ENCODE peak calls at places on chromosome 2, in nine cellular contexts. W, J, Y, I, P, D, N, T and S are unnamed samples.
A peak's percentile ranks its signal among the peaks of the same experiment; 100 is the strongest.

GRCh38 chr2:177758591-177759371 is 313.8 kb downstream of the PDE11A start:
- ATAC-seq in W (peak; percentile 67), J (peak; percentile 57), Y (peak; percentile 74), I (no peak), P (no peak), D (no peak), N (no peak), T (no peak), S (no peak)

GRCh38 chr2:108412995-108413726 is 35.4 kb downstream of the SULT1C4 start:
- ATAC-seq in W (no peak), J (peak; percentile 21), Y (no peak), I (no peak), P (no peak), D (no peak), N (no peak), T (no peak), S (no peak)

GRCh38 chr2:28343184-28343942 is 49.3 kb upstream of the FOSL2 start:
- ATAC-seq in W (no peak), J (no peak), Y (no peak), I (no peak), P (no peak), D (peak; percentile 13), N (no peak), T (no peak), S (no peak)

GRCh38 chr2:11534746-11535484 is 1.1 kb downstream of the GREB1 start:
- ATAC-seq in W (no peak), J (no peak), Y (no peak), I (peak; percentile 76), P (no peak), D (no peak), N (no peak), T (no peak), S (no peak)

GRCh38 chr2:214630402-214631035 is 179.0 kb downstream of the BARD1 start:
- ATAC-seq in W (no peak), J (no peak), Y (no peak), I (no peak), P (no peak), D (no peak), N (no peak), T (no peak), S (no peak)

GRCh38 chr2:20677301-20678176 is 10.6 kb downstream of the GDF7 start:
- ATAC-seq in W (no peak), J (peak; percentile 51), Y (peak; percentile 61), I (no peak), P (no peak), D (no peak), N (no peak), T (no peak), S (no peak)

GRCh38 chr2:237616373-237617304 is 10.7 kb upstream of the LRRFIP1 start:
- ATAC-seq in W (no peak), J (no peak), Y (no peak), I (peak; percentile 76), P (peak; percentile 41), D (peak; percentile 42), N (peak; percentile 10), T (peak; percentile 91), S (peak; percentile 89)

GRCh38 chr2:3626118-3626816 is 31.4 kb downstream of the COLEC11 start:
- ATAC-seq in W (no peak), J (no peak), Y (no peak), I (no peak), P (no peak), D (peak; percentile 32), N (peak; percentile 58), T (peak; percentile 79), S (peak; percentile 41)

GRCh38 chr2:149488719-149489440 is 98.7 kb downstream of the MMADHC start:
- ATAC-seq in W (no peak), J (no peak), Y (no peak), I (no peak), P (no peak), D (no peak), N (no peak), T (no peak), S (no peak)

GRCh38 chr2:68190991-68191731 is 33.5 kb downstream of the PNO1 start:
- ATAC-seq in W (peak; percentile 51), J (no peak), Y (peak; percentile 80), I (no peak), P (no peak), D (peak; percentile 48), N (no peak), T (no peak), S (no peak)

GRCh38 chr2:43361286-43361685 is 134.9 kb upstream of the ZFP36L2 start:
- ATAC-seq in W (no peak), J (no peak), Y (no peak), I (no peak), P (no peak), D (no peak), N (no peak), T (no peak), S (no peak)

GRCh38 chr2:35585972-35586371 is 769.6 kb upstream of the CRIM1 start:
- ATAC-seq in W (no peak), J (no peak), Y (no peak), I (no peak), P (no peak), D (no peak), N (no peak), T (no peak), S (no peak)

GRCh38 chr2:190819835-190820234 is 60.8 kb upstream of the GLS start:
- ATAC-seq in W (no peak), J (no peak), Y (no peak), I (no peak), P (no peak), D (no peak), N (no peak), T (peak; percentile 64), S (peak; percentile 63)

GRCh38 chr2:65661980-65662653 is 229.7 kb upstream of the SPRED2 start:
- ATAC-seq in W (no peak), J (no peak), Y (no peak), I (no peak), P (no peak), D (no peak), N (no peak), T (no peak), S (no peak)

GRCh38 chr2:88903744-88904353 is 212.4 kb downstream of the RPIA start:
- ATAC-seq in W (peak; percentile 82), J (peak; percentile 88), Y (peak; percentile 83), I (no peak), P (peak; percentile 75), D (peak; percentile 88), N (peak; percentile 53), T (peak; percentile 68), S (no peak)

GRCh38 chr2:100755441-100755840 is 64.5 kb upstream of the NPAS2 start:
- ATAC-seq in W (no peak), J (peak; percentile 47), Y (peak; percentile 32), I (no peak), P (no peak), D (no peak), N (no peak), T (no peak), S (no peak)

GRCh38 chr2:72718906-72719305 is 106.9 kb downstream of the EXOC6B start:
- ATAC-seq in W (no peak), J (no peak), Y (no peak), I (no peak), P (no peak), D (no peak), N (no peak), T (no peak), S (no peak)

GRCh38 chr2:101076581-101076980 is 74.5 kb downstream of the RPL31 start:
- ATAC-seq in W (peak; percentile 47), J (no peak), Y (peak; percentile 37), I (no peak), P (no peak), D (no peak), N (peak; percentile 30), T (peak; percentile 37), S (no peak)

GRCh38 chr2:86068098-86069047 is 37.3 kb downstream of the POLR1A start:
- ATAC-seq in W (peak; percentile 17), J (no peak), Y (peak; percentile 49), I (peak; percentile 83), P (no peak), D (no peak), N (no peak), T (peak; percentile 25), S (no peak)
- H3K4me3 ChIP-seq in W (no peak overlapping the region), J (no peak overlapping the region), Y (no peak overlapping the region), I (no peak overlapping the region), P (no peak overlapping the region), D (no peak overlapping the region), N (no peak overlapping the region), T (no peak overlapping the region), S (no peak overlapping the region)

GRCh38 chr2:143574069-143574468 is 444.9 kb downstream of the ARHGAP15 start:
- ATAC-seq in W (no peak), J (no peak), Y (no peak), I (no peak), P (no peak), D (no peak), N (no peak), T (no peak), S (no peak)
- TF ChIP-seq CTCF in W (no peak), J (no peak), Y (peak; percentile 5), I (no peak), P (no peak), D (no peak), N (no peak), T (no peak), S (no peak)

DNA sequence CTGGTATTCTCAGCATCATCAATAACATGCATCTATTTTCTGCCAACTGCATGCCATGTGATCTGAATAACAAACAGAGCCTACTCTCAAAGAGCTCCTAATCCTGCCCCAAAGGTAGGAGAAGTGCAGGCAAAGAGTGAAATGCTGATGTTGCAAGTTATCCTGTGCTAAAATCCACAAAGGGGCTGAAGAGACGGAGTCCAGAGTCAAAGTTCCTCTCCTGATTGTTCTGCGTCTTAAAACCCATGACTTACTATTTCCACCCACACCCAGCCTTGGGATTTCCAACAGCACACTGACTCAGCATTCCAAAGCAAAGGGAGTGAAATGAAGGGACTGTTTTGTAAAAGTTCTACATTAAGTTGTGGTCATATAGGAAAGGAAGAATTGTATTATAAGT is 13.6 kb upstream of the DAPL1 start:
- ATAC-seq in W (peak; percentile 58), J (no peak), Y (no peak), I (no peak), P (no peak), D (peak; percentile 44), N (no peak), T (no peak), S (no peak)
- H3K27me3 ChIP-seq in W (no peaks in the 10 kb centered on the region), J (no peaks in the 10 kb centered on the region), Y (peaks cover 2% of the 10 kb centered on the region), I (no peaks in the 10 kb centered on the region), P (no peaks in the 10 kb centered on the region), D (no peaks in the 10 kb centered on the region), N (no peaks in the 10 kb centered on the region), T (no peaks in the 10 kb centered on the region), S (no peaks in the 10 kb centered on the region)

DNA sequence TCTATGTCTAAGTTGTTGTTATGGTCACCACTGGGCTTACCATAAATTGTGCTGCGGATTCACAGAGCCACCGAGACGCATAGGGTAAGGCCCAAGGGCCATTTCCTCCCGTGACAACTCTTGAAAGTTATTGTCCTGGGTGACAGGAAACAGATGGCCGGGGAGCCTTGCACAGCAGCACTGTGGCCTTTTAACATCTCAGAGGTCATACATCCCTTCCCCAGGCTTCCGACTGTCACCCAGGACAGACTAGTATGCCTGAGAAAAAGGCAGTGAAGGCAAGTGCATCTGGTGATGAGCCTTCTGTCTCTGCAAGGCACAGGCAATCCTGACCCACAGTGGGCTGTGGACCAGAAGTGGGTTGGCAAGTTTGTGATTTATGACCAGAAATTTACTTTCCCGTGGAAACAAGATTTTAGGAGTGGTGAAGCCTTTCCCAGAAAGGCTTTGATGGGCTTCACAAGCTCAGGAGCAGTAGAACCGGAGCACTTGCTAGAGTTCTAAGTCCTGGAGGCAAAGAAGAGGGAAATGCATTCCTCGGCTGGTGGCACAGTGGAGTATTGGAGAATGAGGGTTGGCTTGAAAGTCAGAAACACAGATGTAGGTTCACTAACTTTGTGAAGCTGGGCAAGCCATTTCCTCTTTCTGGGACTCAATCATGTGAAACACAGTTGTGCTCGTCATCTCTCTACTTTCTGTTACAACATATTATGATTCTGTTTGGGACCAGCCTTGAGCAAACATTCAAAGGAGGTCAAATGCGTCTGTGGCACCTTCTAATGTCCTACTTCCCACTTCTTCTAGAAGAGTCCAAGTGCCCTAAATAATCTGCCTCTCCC is 2.0 kb upstream of the CAPN14 start:
- ATAC-seq in W (peak; percentile 55), J (no peak), Y (no peak), I (peak; percentile 39), P (peak; percentile 65), D (peak; percentile 66), N (no peak), T (peak; percentile 63), S (peak; percentile 53)
- H3K4me3 ChIP-seq in W (no peak overlapping the region), J (no peak overlapping the region), Y (no peak overlapping the region), I (no peak overlapping the region), P (no peak overlapping the region), D (no peak overlapping the region), N (no peak overlapping the region), T (no peak overlapping the region), S (no peak overlapping the region)